ENCODE peak calls at places on chromosome 12, in four cellular contexts. D, H, O and R are unnamed samples.

GRCh38 chr12:5904969-5905368 is 40.1 kb downstream of the ANO2 start:
- DNase-seq in D (no peak), H (no peak), O (no peak), R (no peak)

GRCh38 chr12:43292699-43293098 is 259.3 kb downstream of the ADAMTS20 start:
- DNase-seq in D (no peak), H (no peak), O (no peak), R (no peak)

GRCh38 chr12:64528616-64529015 is 76.7 kb downstream of the TBK1 start:
- DNase-seq in D (no peak), H (no peak), O (no peak), R (peak)

GRCh38 chr12:80937391-80938238 is at the start of gene LIN7A:
- DNase-seq in D (peak), H (no peak), O (no peak), R (peak)

GRCh38 chr12:54431911-54432814 is 13.1 kb upstream of the ITGA5 start:
- DNase-seq in D (no peak), H (peak), O (no peak), R (no peak)

GRCh38 chr12:45981075-45981837 is 9.1 kb downstream of the SCAF11 start:
- DNase-seq in D (no peak), H (no peak), O (no peak), R (no peak)

GRCh38 chr12:64806173-64806572 is 18.3 kb upstream of the TBC1D30 start:
- DNase-seq in D (no peak), H (no peak), O (no peak), R (no peak)

GRCh38 chr12:3553221-3553620 is 62.2 kb downstream of the PRMT8 start:
- DNase-seq in D (no peak), H (no peak), O (no peak), R (no peak)

GRCh38 chr12:71536939-71537622 is 97.5 kb downstream of the LGR5 start:
- DNase-seq in D (peak), H (no peak), O (no peak), R (no peak)

GRCh38 chr12:115871714-115872113 is 405.8 kb downstream of the MED13L start:
- DNase-seq in D (peak), H (peak), O (no peak), R (peak)

GRCh38 chr12:105228494-105228893 is 7.5 kb downstream of the APPL2 start:
- DNase-seq in D (no peak), H (no peak), O (no peak), R (no peak)

DNA sequence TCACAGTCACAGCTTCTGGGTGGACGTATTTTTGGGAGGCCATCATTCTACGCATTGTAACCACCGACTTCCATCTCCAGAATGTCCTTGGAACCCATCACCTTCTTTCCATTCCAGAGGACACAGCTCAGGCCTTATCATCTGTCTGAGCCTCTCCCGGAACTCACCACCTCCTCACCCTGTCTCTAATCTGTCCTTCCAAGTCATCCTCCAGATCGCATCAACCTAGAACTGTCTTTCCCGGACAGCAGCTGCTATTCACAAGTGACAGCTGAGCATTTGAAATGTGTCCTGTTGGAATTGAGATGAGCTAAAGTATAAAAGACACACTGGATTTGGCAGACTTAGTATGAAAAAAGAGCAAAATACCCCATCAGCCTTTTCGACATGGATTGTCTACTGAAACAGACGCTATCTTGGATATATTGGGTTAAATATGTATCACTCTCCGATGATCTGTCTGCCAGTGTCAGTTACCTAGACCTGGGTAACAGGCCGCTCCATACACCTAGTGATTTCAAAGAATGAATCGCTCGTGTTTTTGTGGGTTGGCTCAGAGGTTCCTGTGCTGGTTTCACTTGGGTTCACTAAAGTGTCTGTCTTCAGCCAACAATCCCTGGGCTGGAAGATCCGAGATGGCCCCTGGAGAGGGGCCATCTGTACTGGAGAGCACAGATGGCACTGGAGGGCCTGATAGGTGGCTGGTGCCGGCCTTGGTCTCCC is 104.4 kb upstream of the RFLNA start:
- DNase-seq in D (no peak), H (no peak), O (no peak), R (no peak)
- TF ChIP-seq TAF1 in D (no peak), H (no peak), O (no peak), R (no peak)

DNA sequence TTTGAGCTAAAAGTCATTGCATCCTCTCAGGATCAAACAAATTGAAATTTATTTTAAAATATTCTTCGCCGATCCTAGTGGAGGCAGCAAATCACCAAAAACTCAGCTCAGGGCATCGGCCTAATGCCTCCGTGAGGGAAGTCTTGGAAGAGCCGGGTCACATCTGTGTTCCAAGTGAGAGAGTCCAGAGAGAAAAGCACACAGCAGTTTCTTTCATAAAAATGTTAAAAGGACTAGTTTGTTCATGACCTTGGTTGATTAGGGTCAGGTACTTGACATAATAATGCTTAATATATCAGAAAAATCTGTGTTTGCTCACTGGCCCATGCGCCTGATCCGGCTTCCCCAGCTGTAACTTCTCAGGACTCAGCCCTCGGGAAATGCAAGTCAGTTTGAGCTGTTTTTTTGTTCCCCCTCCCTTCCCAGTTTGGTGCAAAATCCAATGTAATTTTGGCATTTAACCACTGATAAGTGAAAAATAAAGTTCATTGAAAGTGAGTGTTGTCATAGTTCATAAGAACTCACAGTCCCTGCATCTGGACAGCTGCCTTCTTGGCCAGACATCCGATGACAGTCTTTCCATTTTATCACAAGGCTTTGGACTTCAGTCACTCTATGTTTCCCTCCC is 161.7 kb downstream of the CAND1 start:
- DNase-seq in D (no peak), H (no peak), O (no peak), R (no peak)
- TF ChIP-seq MXI1 in D (no peak), H (no peak), O (no peak), R (no peak)

GRCh38 chr12:12803186-12803585 is 10.0 kb upstream of the DDX47 start:
- DNase-seq in D (peak), H (peak), O (no peak), R (peak)

GRCh38 chr12:12806784-12807516 is 6.2 kb upstream of the DDX47 start:
- DNase-seq in D (no peak), H (no peak), O (no peak), R (no peak)

GRCh38 chr12:12801649-12802048 is 11.5 kb upstream of the DDX47 start:
- DNase-seq in D (no peak), H (no peak), O (no peak), R (no peak)

GRCh38 chr12:12804432-12804886 is 8.7 kb upstream of the DDX47 start:
- DNase-seq in D (peak), H (no peak), O (no peak), R (no peak)

DNA sequence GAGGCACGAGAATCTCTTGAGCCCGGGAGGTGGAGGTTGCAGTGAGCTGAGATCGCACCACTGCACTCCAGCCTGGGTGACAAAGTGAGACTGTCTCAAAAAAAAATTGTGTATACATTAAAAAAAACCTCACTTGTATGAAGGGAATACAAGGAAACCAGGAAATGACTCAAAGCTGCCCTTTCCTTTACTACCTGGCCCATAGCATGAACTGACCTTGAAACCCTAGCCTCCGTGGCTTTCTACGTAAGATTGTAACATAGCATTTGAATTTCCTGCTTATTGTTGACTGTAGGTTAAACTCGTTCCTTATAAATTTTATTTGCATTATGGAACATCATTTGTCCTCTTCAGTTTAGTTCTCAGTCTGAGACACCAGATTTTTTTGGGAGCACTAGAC is 9.1 kb upstream of the DDX47 start:
- DNase-seq in D (peak), H (no peak), O (no peak), R (no peak)
- H3K4me2 ChIP-seq in D (peak), H (no peak), O (peak), R (peak)

DNA sequence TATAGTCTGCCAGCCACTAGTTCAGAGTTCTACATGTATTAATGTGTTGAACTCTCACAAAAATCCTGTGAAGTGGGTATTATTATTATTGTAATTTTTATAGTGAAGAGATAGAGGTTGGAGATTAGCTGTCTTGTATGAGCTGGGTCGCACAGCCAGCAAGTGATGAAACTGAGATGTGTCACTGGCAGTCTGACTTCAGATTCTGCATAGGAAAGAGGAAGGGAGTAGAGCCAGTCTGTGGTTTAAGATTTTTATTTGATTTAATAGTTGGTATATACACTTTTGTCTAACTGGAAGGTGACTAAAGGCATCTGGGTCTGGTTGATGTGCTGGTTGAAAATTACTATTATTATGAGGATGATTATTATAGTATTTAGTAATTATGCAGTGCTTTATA is 5.8 kb upstream of the FRS2 start:
- DNase-seq in D (no peak), H (no peak), O (no peak), R (no peak)
- TF ChIP-seq TAF1 in D (no peak), H (no peak), O (no peak), R (no peak)